ENCODE peak calls at places on chromosomes 7 and 10, in eight cellular contexts. G is COLO829; E is effector memory CD8-positive, alpha-beta T cell; L is tibial nerve; P is NCI-H774; A is A549; F is progenitor cell of endocrine pancreas; Z is adrenal gland. J is an unnamed sample.

GRCh38 chr7:124440081-124440480 is 325.5 kb downstream of the GPR37 start:
- DNase-seq in G (no peak), E (no peak), L (no peak), P (no peak), A (no peak), F (no peak), Z (no peak), J (no peak)

GRCh38 chr7:130324270-130324669 is 20.3 kb upstream of the CPA5 start:
- DNase-seq in G (no peak), E (no peak), L (no peak), P (no peak), A (no peak), F (no peak), Z (no peak), J (no peak)

GRCh38 chr7:45402480-45403218 is 171.5 kb upstream of the ADCY1 start:
- DNase-seq in G (peak; percentile 99), E (no peak), L (no peak), P (no peak), A (no peak), F (no peak), Z (no peak), J (no peak)

GRCh38 chr10:79413196-79413595 is 32.2 kb downstream of the ZCCHC24 start:
- DNase-seq in G (peak; percentile 51), E (no peak), L (no peak), P (no peak), A (no peak), F (no peak), Z (no peak), J (no peak)

GRCh38 chr10:111233439-111233838 is 156.6 kb downstream of the ADRA2A start:
- DNase-seq in G (no peak), E (no peak), L (no peak), P (no peak), A (no peak), F (peak; percentile 33), Z (no peak), J (no peak)

GRCh38 chr7:105711726-105712402 is 130.6 kb upstream of the EFCAB10 start:
- DNase-seq in G (no peak), E (no peak), L (no peak), P (no peak), A (no peak), F (no peak), Z (no peak), J (no peak)

GRCh38 chr7:99579956-99580777 is 17.9 kb upstream of the TMEM225B start:
- DNase-seq in G (no peak), E (peak; percentile 46), L (no peak), P (no peak), A (no peak), F (peak; percentile 72), Z (peak; percentile 39), J (peak; percentile 41)

GRCh38 chr10:84194424-84195043 is at the start of gene CDHR1:
- DNase-seq in G (no peak), E (peak; percentile 49), L (no peak), P (no peak), A (no peak), F (no peak), Z (peak; percentile 25), J (peak; percentile 20)

GRCh38 chr7:159227433-159227832 is 82.8 kb upstream of the VIPR2 start:
- DNase-seq in G (peak; percentile 15), E (no peak), L (no peak), P (no peak), A (no peak), F (no peak), Z (peak; percentile 24), J (no peak)

GRCh38 chr10:15368456-15368855 is 2.6 kb downstream of the FAM171A1 start:
- DNase-seq in G (no peak), E (no peak), L (no peak), P (no peak), A (no peak), F (no peak), Z (no peak), J (no peak)

GRCh38 chr7:116671111-116671510 is 885 bp upstream of the MET start:
- DNase-seq in G (no peak), E (no peak), L (no peak), P (no peak), A (no peak), F (no peak), Z (no peak), J (no peak)

GRCh38 chr7:124275411-124275810 is 242.5 kb upstream of the TMEM229A start:
- DNase-seq in G (peak; percentile 72), E (no peak), L (no peak), P (no peak), A (no peak), F (no peak), Z (no peak), J (no peak)

J was measured in COR-L47.